ENCODE peak calls at places on chromosomes 7 and 10, in five cellular contexts. O is GM12878, K is A549, B is IMR-90, S is HepG2. R is an unnamed sample.

GRCh38 chr10:97136744-97137143 is 49.0 kb downstream of the SLIT1 start:
- DNase-seq in O (no peak), K (no peak), B (no peak), S (no peak), R (no peak)

GRCh38 chr10:99435986-99436633 is 5.7 kb upstream of the GOT1 start:
- DNase-seq in O (no peak), K (no peak), B (peak; percentile 59), S (peak; percentile 48), R (no peak)

GRCh38 chr10:99368646-99369045 is 39.5 kb downstream of the CNNM1 start:
- DNase-seq in O (no peak), K (no peak), B (peak; percentile 43), S (peak; percentile 27), R (no peak)

GRCh38 chr10:102409604-102410426 is 8.8 kb downstream of the PSD start:
- DNase-seq in O (no peak), K (no peak), B (no peak), S (no peak), R (no peak)

GRCh38 chr7:209846-210245 is 17.5 kb downstream of the FAM20C start:
- DNase-seq in O (no peak), K (no peak), B (no peak), S (no peak), R (no peak)

GRCh38 chr7:75913437-75913836 is 1.5 kb upstream of the POR start:
- DNase-seq in O (no peak), K (no peak), B (no peak), S (no peak), R (no peak)

GRCh38 chr7:4851459-4852422 is 10.1 kb downstream of the PAPOLB start:
- DNase-seq in O (no peak), K (no peak), B (no peak), S (no peak), R (no peak)

GRCh38 chr7:113891828-113892227 is 27.0 kb downstream of the PPP1R3A start:
- DNase-seq in O (no peak), K (no peak), B (peak; percentile 56), S (no peak), R (no peak)

GRCh38 chr10:4247379-4247778 is 462.4 kb upstream of the KLF6 start:
- DNase-seq in O (no peak), K (no peak), B (no peak), S (no peak), R (no peak)

GRCh38 chr10:8095962-8096361 is 41.5 kb downstream of the GATA3 start:
- DNase-seq in O (no peak), K (no peak), B (no peak), S (no peak), R (no peak)

GRCh38 chr7:35553498-35553897 is 141.4 kb downstream of the HERPUD2 start:
- DNase-seq in O (no peak), K (no peak), B (no peak), S (no peak), R (no peak)

GRCh38 chr10:26733750-26734568 is 36.5 kb downstream of the PDSS1 start:
- DNase-seq in O (no peak), K (no peak), B (no peak), S (peak; percentile 97), R (no peak)

GRCh38 chr10:69651362-69651761 is 21.3 kb downstream of the FAM241B start:
- DNase-seq in O (no peak), K (no peak), B (no peak), S (no peak), R (no peak)

GRCh38 chr7:2734084-2734601 is 46.1 kb downstream of the AMZ1 start:
- DNase-seq in O (no peak), K (no peak), B (no peak), S (no peak), R (no peak)

GRCh38 chr7:11006271-11006670 is 32.6 kb downstream of the PHF14 start:
- DNase-seq in O (no peak), K (no peak), B (no peak), S (no peak), R (no peak)

GRCh38 chr10:78255796-78256638 is 222.4 kb downstream of the RPS24 start:
- DNase-seq in O (no peak), K (peak; percentile 90), B (peak; percentile 99), S (peak; percentile 65), R (no peak)

GRCh38 chr7:4725014-4725951 is 43.2 kb downstream of the FOXK1 start:
- DNase-seq in O (no peak), K (peak; percentile 72), B (peak; percentile 95), S (peak; percentile 74), R (no peak)

GRCh38 chr7:49424109-49424508 is 349.3 kb upstream of the VWC2 start:
- DNase-seq in O (no peak), K (no peak), B (no peak), S (no peak), R (no peak)

GRCh38 chr7:7491044-7491443 is 44.6 kb downstream of the COL28A1 start:
- DNase-seq in O (no peak), K (no peak), B (peak; percentile 52), S (no peak), R (no peak)

GRCh38 chr7:17105701-17106100 is 192.8 kb upstream of the AHR start:
- DNase-seq in O (no peak), K (no peak), B (peak; percentile 78), S (no peak), R (no peak)

GRCh38 chr10:12088919-12089318 is 20.2 kb downstream of the DHTKD1 start:
- DNase-seq in O (no peak), K (no peak), B (no peak), S (no peak), R (no peak)
- TF ChIP-seq BHLHE40 in O (no peak), K (no peak), B (no peak), S (no peak), R (no peak)

GRCh38 chr10:88902328-88902789 is 22.3 kb downstream of the STAMBPL1 start:
- DNase-seq in O (no peak), K (no peak), B (no peak), S (no peak), R (no peak)

GRCh38 chr10:88901206-88901605 is 21.2 kb downstream of the STAMBPL1 start:
- DNase-seq in O (no peak), K (no peak), B (no peak), S (no peak), R (no peak)

GRCh38 chr10:88898727-88899126 is 18.7 kb downstream of the STAMBPL1 start:
- DNase-seq in O (no peak), K (no peak), B (no peak), S (no peak), R (no peak)

GRCh38 chr10:88901610-88902327 is 21.7 kb downstream of the STAMBPL1 start:
- DNase-seq in O (peak; percentile 94), K (no peak), B (peak; percentile 80), S (no peak), R (no peak)

GRCh38 chr10:88899886-88900285 is 19.8 kb downstream of the STAMBPL1 start:
- DNase-seq in O (no peak), K (no peak), B (no peak), S (no peak), R (no peak)
- TF ChIP-seq BHLHE40 in O (no peak), K (no peak), B (no peak), S (no peak), R (no peak)

GRCh38 chr7:134690614-134691504 is 44.2 kb downstream of the BPGM start:
- DNase-seq in O (no peak), K (no peak), B (peak; percentile 24), S (no peak), R (no peak)
- TF ChIP-seq BHLHE40 in O (no peak), K (no peak), B (no peak), S (no peak), R (no peak)

DNA sequence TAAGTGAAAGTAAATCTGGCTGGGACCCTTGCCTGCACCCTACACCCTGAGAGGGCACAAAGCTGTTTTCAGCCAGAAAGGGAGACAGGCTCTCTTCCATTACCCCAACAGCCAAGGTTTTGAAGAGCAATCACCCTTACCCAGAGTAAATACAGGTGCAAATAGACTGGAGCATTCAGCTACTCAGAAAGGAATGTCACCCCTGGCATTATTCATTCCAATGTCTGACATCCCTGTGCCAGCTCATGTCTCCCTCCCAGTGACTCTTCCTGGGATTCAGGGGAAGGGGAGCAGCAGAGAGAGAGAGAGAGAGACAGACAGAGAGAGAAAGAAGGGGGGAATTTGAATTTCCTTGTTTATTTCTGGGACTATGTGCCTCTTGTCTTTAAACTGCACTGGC is 611.8 kb downstream of the SORCS3 start:
- DNase-seq in O (no peak), K (no peak), B (no peak), S (no peak), R (no peak)
- TF ChIP-seq BHLHE40 in O (no peak), K (no peak), B (no peak), S (no peak), R (no peak)

GRCh38 chr10:132446661-132447445 is 49.9 kb downstream of the PWWP2B start:
- DNase-seq in O (peak; percentile 21), K (peak; percentile 60), B (peak; percentile 19), S (peak; percentile 83), R (no peak)

GRCh38 chr10:132446195-132446581 is 49.2 kb downstream of the PWWP2B start:
- DNase-seq in O (no peak), K (no peak), B (no peak), S (no peak), R (no peak)

GRCh38 chr10:132448248-132448731 is 51.3 kb downstream of the PWWP2B start:
- DNase-seq in O (peak; percentile 30), K (peak; percentile 66), B (no peak), S (no peak), R (peak; percentile 90)

GRCh38 chr10:132449051-132449825 is 52.2 kb downstream of the PWWP2B start:
- DNase-seq in O (no peak), K (no peak), B (no peak), S (no peak), R (no peak)

DNA sequence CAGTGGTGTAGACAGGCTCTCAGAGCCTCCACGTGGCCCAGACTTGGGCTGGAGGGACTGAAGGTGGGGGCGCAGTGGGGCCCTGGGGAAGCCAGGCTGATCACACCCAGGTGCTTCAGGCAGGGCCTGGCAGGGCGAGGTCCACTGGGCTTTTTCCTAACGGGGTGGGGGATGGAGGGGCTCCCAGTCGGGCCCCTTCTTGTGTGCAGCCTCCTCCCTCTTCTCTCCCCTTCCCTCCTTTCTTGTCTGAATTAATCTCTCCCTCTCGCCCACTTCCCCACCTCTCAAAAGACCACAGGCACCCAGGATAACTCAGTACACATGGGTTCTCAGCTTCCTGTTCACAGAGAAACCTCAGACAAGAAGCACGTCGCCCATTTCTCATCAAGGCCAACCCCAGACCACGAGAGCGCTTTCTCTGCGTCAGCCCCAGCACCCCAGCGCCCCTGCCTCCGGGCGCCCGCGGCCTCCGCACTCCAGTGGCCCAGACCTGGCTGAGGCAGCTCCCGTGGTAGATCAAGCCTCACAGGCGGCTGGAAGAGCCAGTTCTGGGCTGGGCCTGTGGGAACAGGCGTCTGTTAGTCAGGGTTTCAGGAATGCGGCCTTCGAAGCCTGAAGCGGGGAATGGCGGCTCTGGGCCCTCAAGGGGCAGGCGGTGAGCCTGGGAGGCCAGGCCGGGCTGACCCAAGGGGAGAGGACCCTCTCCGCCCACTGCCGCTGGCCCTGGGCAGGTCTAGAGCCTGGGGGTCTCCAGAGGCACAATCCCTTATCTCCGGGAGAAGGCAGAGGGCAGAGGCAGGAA is 50.6 kb downstream of the PWWP2B start:
- DNase-seq in O (no peak), K (no peak), B (peak; percentile 71), S (peak; percentile 39), R (no peak)
- TF ChIP-seq BHLHE40 in O (no peak), K (no peak), B (no peak), S (no peak), R (no peak)